ENCODE peak calls at places on chromosomes 1 and 21, in eight cellular contexts. One of them, this sample, is unnamed.

GRCh38 chr1:156510709-156511108 is 10.1 kb upstream of the MEF2D start:
- DNase-seq in brain microvascular endothelial cell: no peak
- DNase-seq in GM12865: no peak
- DNase-seq in dorsolateral prefrontal cortex: peak
- DNase-seq in lung: peak
- DNase-seq in mucosa of descending colon: peak
- DNase-seq in endothelial cell: no peak
- DNase-seq in GM13977: no peak
- DNase-seq in this sample: no peak

GRCh38 chr1:210866532-210866931 is 267.4 kb downstream of the KCNH1 start:
- DNase-seq in dorsolateral prefrontal cortex: no peak
- DNase-seq in endothelial cell: no peak
- DNase-seq in GM13977: no peak
- DNase-seq in GM12865: no peak
- DNase-seq in lung: no peak
- DNase-seq in brain microvascular endothelial cell: no peak
- DNase-seq in mucosa of descending colon: no peak
- DNase-seq in this sample: no peak

GRCh38 chr1:50488876-50489275 is 65.6 kb upstream of the DMRTA2 start:
- DNase-seq in brain microvascular endothelial cell: no peak
- DNase-seq in GM13977: no peak
- DNase-seq in lung: no peak
- DNase-seq in mucosa of descending colon: no peak
- DNase-seq in GM12865: no peak
- DNase-seq in dorsolateral prefrontal cortex: no peak
- DNase-seq in endothelial cell: no peak
- DNase-seq in this sample: no peak

GRCh38 chr1:59005491-59006308 is 221.9 kb upstream of the JUN start:
- DNase-seq in mucosa of descending colon: no peak
- DNase-seq in endothelial cell: no peak
- DNase-seq in lung: no peak
- DNase-seq in dorsolateral prefrontal cortex: no peak
- DNase-seq in GM13977: no peak
- DNase-seq in brain microvascular endothelial cell: no peak
- DNase-seq in GM12865: peak
- DNase-seq in this sample: no peak

GRCh38 chr1:228897901-228898300 is 162.6 kb downstream of the RHOU start:
- DNase-seq in lung: no peak
- DNase-seq in dorsolateral prefrontal cortex: no peak
- DNase-seq in mucosa of descending colon: no peak
- DNase-seq in GM12865: no peak
- DNase-seq in GM13977: no peak
- DNase-seq in endothelial cell: no peak
- DNase-seq in brain microvascular endothelial cell: no peak
- DNase-seq in this sample: no peak

GRCh38 chr1:10045480-10046355 is 13.0 kb downstream of the UBE4B start:
- DNase-seq in mucosa of descending colon: no peak
- DNase-seq in GM12865: no peak
- DNase-seq in lung: no peak
- DNase-seq in dorsolateral prefrontal cortex: no peak
- DNase-seq in endothelial cell: no peak
- DNase-seq in GM13977: no peak
- DNase-seq in brain microvascular endothelial cell: peak
- DNase-seq in this sample: no peak

GRCh38 chr1:19949016-19949415 is 25.6 kb upstream of the PLA2G2E start:
- DNase-seq in GM13977: no peak
- DNase-seq in lung: no peak
- DNase-seq in mucosa of descending colon: no peak
- DNase-seq in brain microvascular endothelial cell: peak
- DNase-seq in GM12865: no peak
- DNase-seq in dorsolateral prefrontal cortex: no peak
- DNase-seq in endothelial cell: no peak
- DNase-seq in this sample: no peak

GRCh38 chr1:230548997-230549396 is 93.3 kb upstream of the COG2 start:
- DNase-seq in GM12865: no peak
- DNase-seq in endothelial cell: no peak
- DNase-seq in dorsolateral prefrontal cortex: no peak
- DNase-seq in GM13977: no peak
- DNase-seq in mucosa of descending colon: no peak
- DNase-seq in brain microvascular endothelial cell: no peak
- DNase-seq in lung: no peak
- DNase-seq in this sample: no peak

GRCh38 chr1:206023682-206024081 is at the start of gene CTSE:
- DNase-seq in lung: no peak
- DNase-seq in GM13977: no peak
- DNase-seq in endothelial cell: no peak
- DNase-seq in mucosa of descending colon: no peak
- DNase-seq in GM12865: no peak
- DNase-seq in dorsolateral prefrontal cortex: no peak
- DNase-seq in brain microvascular endothelial cell: no peak
- DNase-seq in this sample: no peak

GRCh38 chr1:38028105-38028591 is 15.6 kb downstream of the UTP11 start:
- DNase-seq in GM12865: peak
- DNase-seq in brain microvascular endothelial cell: no peak
- DNase-seq in mucosa of descending colon: no peak
- DNase-seq in lung: no peak
- DNase-seq in dorsolateral prefrontal cortex: no peak
- DNase-seq in GM13977: peak
- DNase-seq in endothelial cell: no peak
- DNase-seq in this sample: no peak

GRCh38 chr1:23169727-23170335 is 1.2 kb upstream of the LUZP1 start:
- DNase-seq in mucosa of descending colon: peak
- DNase-seq in lung: peak
- DNase-seq in brain microvascular endothelial cell: peak
- DNase-seq in GM13977: no peak
- DNase-seq in GM12865: peak
- DNase-seq in endothelial cell: peak
- DNase-seq in dorsolateral prefrontal cortex: no peak
- DNase-seq in this sample: no peak

GRCh38 chr1:44389437-44389836 is 15.6 kb upstream of the RNF220 start:
- DNase-seq in dorsolateral prefrontal cortex: no peak
- DNase-seq in GM13977: no peak
- DNase-seq in endothelial cell: no peak
- DNase-seq in GM12865: no peak
- DNase-seq in brain microvascular endothelial cell: no peak
- DNase-seq in lung: no peak
- DNase-seq in mucosa of descending colon: no peak
- DNase-seq in this sample: no peak

GRCh38 chr21:46667735-46668380 is 32.4 kb downstream of the PRMT2 start:
- DNase-seq in GM12865: peak
- DNase-seq in GM13977: peak
- DNase-seq in lung: no peak
- DNase-seq in brain microvascular endothelial cell: peak
- DNase-seq in endothelial cell: peak
- DNase-seq in mucosa of descending colon: no peak
- DNase-seq in dorsolateral prefrontal cortex: no peak
- DNase-seq in this sample: peak

GRCh38 chr1:28926629-28927441 is 12.5 kb downstream of the EPB41 start:
- DNase-seq in brain microvascular endothelial cell: no peak
- DNase-seq in mucosa of descending colon: no peak
- DNase-seq in GM12865: peak
- DNase-seq in dorsolateral prefrontal cortex: no peak
- DNase-seq in endothelial cell: no peak
- DNase-seq in GM13977: peak
- DNase-seq in lung: no peak
- DNase-seq in this sample: no peak

GRCh38 chr21:32099812-32100416 is 178.9 kb downstream of the MIS18A start:
- DNase-seq in dorsolateral prefrontal cortex: no peak
- DNase-seq in GM13977: no peak
- DNase-seq in mucosa of descending colon: no peak
- DNase-seq in endothelial cell: no peak
- DNase-seq in brain microvascular endothelial cell: no peak
- DNase-seq in lung: no peak
- DNase-seq in GM12865: peak
- DNase-seq in this sample: no peak

GRCh38 chr21:32093758-32094463 is 184.9 kb downstream of the MIS18A start:
- DNase-seq in GM12865: no peak
- DNase-seq in lung: no peak
- DNase-seq in endothelial cell: no peak
- DNase-seq in mucosa of descending colon: no peak
- DNase-seq in brain microvascular endothelial cell: no peak
- DNase-seq in GM13977: no peak
- DNase-seq in dorsolateral prefrontal cortex: no peak
- DNase-seq in this sample: no peak

GRCh38 chr21:32101206-32101763 is 177.6 kb downstream of the MIS18A start:
- DNase-seq in GM13977: no peak
- DNase-seq in GM12865: no peak
- DNase-seq in brain microvascular endothelial cell: no peak
- DNase-seq in endothelial cell: no peak
- DNase-seq in lung: no peak
- DNase-seq in mucosa of descending colon: no peak
- DNase-seq in dorsolateral prefrontal cortex: no peak
- DNase-seq in this sample: no peak

GRCh38 chr21:32094792-32095191 is 184.1 kb downstream of the MIS18A start:
- DNase-seq in GM12865: no peak
- DNase-seq in dorsolateral prefrontal cortex: no peak
- DNase-seq in lung: no peak
- DNase-seq in GM13977: no peak
- DNase-seq in brain microvascular endothelial cell: peak
- DNase-seq in mucosa of descending colon: no peak
- DNase-seq in endothelial cell: no peak
- DNase-seq in this sample: no peak

GRCh38 chr21:32096411-32096810 is 182.4 kb downstream of the MIS18A start:
- DNase-seq in lung: no peak
- DNase-seq in dorsolateral prefrontal cortex: no peak
- DNase-seq in mucosa of descending colon: no peak
- DNase-seq in GM12865: peak
- DNase-seq in endothelial cell: peak
- DNase-seq in brain microvascular endothelial cell: no peak
- DNase-seq in GM13977: no peak
- DNase-seq in this sample: peak
- TF ChIP-seq CTCF in lung: no peak
- TF ChIP-seq CTCF in dorsolateral prefrontal cortex: peak
- TF ChIP-seq CTCF in mucosa of descending colon: no peak
- TF ChIP-seq CTCF in GM12865: peak
- TF ChIP-seq CTCF in endothelial cell: peak
- TF ChIP-seq CTCF in brain microvascular endothelial cell: peak
- TF ChIP-seq CTCF in GM13977: peak
- TF ChIP-seq CTCF in this sample: peak

GRCh38 chr1:226738421-226738994 is 574 bp downstream of the ITPKB start:
- DNase-seq in mucosa of descending colon: peak
- DNase-seq in lung: peak
- DNase-seq in brain microvascular endothelial cell: no peak
- DNase-seq in GM12865: peak
- DNase-seq in endothelial cell: peak
- DNase-seq in GM13977: peak
- DNase-seq in dorsolateral prefrontal cortex: peak
- DNase-seq in this sample: peak

GRCh38 chr1:226735576-226735975 is 3.5 kb downstream of the ITPKB start:
- DNase-seq in lung: no peak
- DNase-seq in GM12865: no peak
- DNase-seq in brain microvascular endothelial cell: no peak
- DNase-seq in mucosa of descending colon: no peak
- DNase-seq in endothelial cell: no peak
- DNase-seq in GM13977: no peak
- DNase-seq in dorsolateral prefrontal cortex: no peak
- DNase-seq in this sample: no peak

GRCh38 chr1:226736001-226736907 is 2.8 kb downstream of the ITPKB start:
- DNase-seq in brain microvascular endothelial cell: no peak
- DNase-seq in GM12865: no peak
- DNase-seq in lung: no peak
- DNase-seq in dorsolateral prefrontal cortex: peak
- DNase-seq in endothelial cell: no peak
- DNase-seq in mucosa of descending colon: no peak
- DNase-seq in GM13977: no peak
- DNase-seq in this sample: no peak

GRCh38 chr1:226737819-226738420 is 1.2 kb downstream of the ITPKB start:
- DNase-seq in endothelial cell: peak
- DNase-seq in lung: peak
- DNase-seq in GM13977: no peak
- DNase-seq in dorsolateral prefrontal cortex: peak
- DNase-seq in mucosa of descending colon: peak
- DNase-seq in GM12865: peak
- DNase-seq in brain microvascular endothelial cell: peak
- DNase-seq in this sample: peak

GRCh38 chr1:226736908-226737818 is 1.9 kb downstream of the ITPKB start:
- DNase-seq in brain microvascular endothelial cell: peak
- DNase-seq in GM13977: peak
- DNase-seq in dorsolateral prefrontal cortex: peak
- DNase-seq in mucosa of descending colon: peak
- DNase-seq in GM12865: peak
- DNase-seq in lung: peak
- DNase-seq in endothelial cell: peak
- DNase-seq in this sample: peak
- TF ChIP-seq CTCF in brain microvascular endothelial cell: no peak
- TF ChIP-seq CTCF in GM13977: peak
- TF ChIP-seq CTCF in dorsolateral prefrontal cortex: peak
- TF ChIP-seq CTCF in mucosa of descending colon: no peak
- TF ChIP-seq CTCF in GM12865: no peak
- TF ChIP-seq CTCF in lung: no peak
- TF ChIP-seq CTCF in endothelial cell: no peak
- TF ChIP-seq CTCF in this sample: peak

GRCh38 chr1:234250747-234251146 is 122.5 kb upstream of the COA6 start:
- DNase-seq in dorsolateral prefrontal cortex: no peak
- DNase-seq in GM12865: no peak
- DNase-seq in brain microvascular endothelial cell: no peak
- DNase-seq in lung: no peak
- DNase-seq in endothelial cell: no peak
- DNase-seq in GM13977: no peak
- DNase-seq in mucosa of descending colon: no peak
- DNase-seq in this sample: no peak
- TF ChIP-seq CTCF in dorsolateral prefrontal cortex: no peak
- TF ChIP-seq CTCF in GM12865: no peak
- TF ChIP-seq CTCF in brain microvascular endothelial cell: no peak
- TF ChIP-seq CTCF in lung: no peak
- TF ChIP-seq CTCF in endothelial cell: no peak
- TF ChIP-seq CTCF in GM13977: no peak
- TF ChIP-seq CTCF in mucosa of descending colon: no peak
- TF ChIP-seq CTCF in this sample: no peak

GRCh38 chr21:26758083-26758861 is 86.9 kb downstream of the ADAMTS1 start:
- DNase-seq in lung: no peak
- DNase-seq in GM12865: no peak
- DNase-seq in dorsolateral prefrontal cortex: no peak
- DNase-seq in mucosa of descending colon: no peak
- DNase-seq in endothelial cell: no peak
- DNase-seq in brain microvascular endothelial cell: no peak
- DNase-seq in GM13977: no peak
- DNase-seq in this sample: no peak
- TF ChIP-seq CTCF in lung: no peak
- TF ChIP-seq CTCF in GM12865: no peak
- TF ChIP-seq CTCF in dorsolateral prefrontal cortex: no peak
- TF ChIP-seq CTCF in mucosa of descending colon: no peak
- TF ChIP-seq CTCF in endothelial cell: no peak
- TF ChIP-seq CTCF in brain microvascular endothelial cell: no peak
- TF ChIP-seq CTCF in GM13977: no peak
- TF ChIP-seq CTCF in this sample: no peak

This sample was measured in neural crest cell.